ENCODE peak calls at places on chromosome 20, in seven cellular contexts. One of them, this sample, is unnamed.

GRCh38 chr20:46751856-46752255 is 42.4 kb downstream of the SLC2A10 start:
- DNase-seq in activated T-helper 1 cell treated with anti-CD3 and anti-CD28 coated beads, Interleukin-12 subunit alpha, Interleukin-12 subunit beta, Interleukin-2, Interleukin-4 antibody, amounts not matched to agents 30 ng/mL and 10 ng/mL and 1 ng/mL, durations not matched to agents 14 hours and 24 hours and 36 hours: no peak
- DNase-seq in activated naive CD4-positive, alpha-beta T cell treated with anti-CD3 and anti-CD28 coated beads, Interleukin-2, amount 10 ng/mL, durations not matched to agents 7 days and 5 days: no peak
- DNase-seq in suprapubic skin: no peak
- DNase-seq in ecto neural progenitor cell: no peak
- DNase-seq in choroid plexus epithelial cell: no peak
- DNase-seq in GM04504: no peak
- DNase-seq in this sample: no peak

GRCh38 chr20:24938498-24938897 is 10.6 kb upstream of the CST7 start:
- DNase-seq in activated T-helper 1 cell treated with anti-CD3 and anti-CD28 coated beads, Interleukin-12 subunit alpha, Interleukin-12 subunit beta, Interleukin-2, Interleukin-4 antibody, amounts not matched to agents 30 ng/mL and 10 ng/mL and 1 ng/mL, durations not matched to agents 14 hours and 24 hours and 36 hours: no peak
- DNase-seq in activated naive CD4-positive, alpha-beta T cell treated with anti-CD3 and anti-CD28 coated beads, Interleukin-2, amount 10 ng/mL, durations not matched to agents 7 days and 5 days: no peak
- DNase-seq in suprapubic skin: no peak
- DNase-seq in ecto neural progenitor cell: peak; percentile 30
- DNase-seq in choroid plexus epithelial cell: no peak
- DNase-seq in GM04504: no peak
- DNase-seq in this sample: no peak

GRCh38 chr20:4625687-4626086 is 96.0 kb upstream of the PRND start:
- DNase-seq in activated T-helper 1 cell treated with anti-CD3 and anti-CD28 coated beads, Interleukin-12 subunit alpha, Interleukin-12 subunit beta, Interleukin-2, Interleukin-4 antibody, amounts not matched to agents 30 ng/mL and 10 ng/mL and 1 ng/mL, durations not matched to agents 14 hours and 24 hours and 36 hours: no peak
- DNase-seq in activated naive CD4-positive, alpha-beta T cell treated with anti-CD3 and anti-CD28 coated beads, Interleukin-2, amount 10 ng/mL, durations not matched to agents 7 days and 5 days: no peak
- DNase-seq in suprapubic skin: no peak
- DNase-seq in ecto neural progenitor cell: no peak
- DNase-seq in choroid plexus epithelial cell: no peak
- DNase-seq in GM04504: no peak
- DNase-seq in this sample: no peak

GRCh38 chr20:43988451-43988850 is 73.8 kb downstream of the TOX2 start:
- DNase-seq in activated T-helper 1 cell treated with anti-CD3 and anti-CD28 coated beads, Interleukin-12 subunit alpha, Interleukin-12 subunit beta, Interleukin-2, Interleukin-4 antibody, amounts not matched to agents 30 ng/mL and 10 ng/mL and 1 ng/mL, durations not matched to agents 14 hours and 24 hours and 36 hours: no peak
- DNase-seq in activated naive CD4-positive, alpha-beta T cell treated with anti-CD3 and anti-CD28 coated beads, Interleukin-2, amount 10 ng/mL, durations not matched to agents 7 days and 5 days: no peak
- DNase-seq in suprapubic skin: peak; percentile 7
- DNase-seq in ecto neural progenitor cell: no peak
- DNase-seq in choroid plexus epithelial cell: no peak
- DNase-seq in GM04504: no peak
- DNase-seq in this sample: no peak

GRCh38 chr20:9093203-9093962 is 24.5 kb downstream of the PLCB4 start:
- DNase-seq in activated T-helper 1 cell treated with anti-CD3 and anti-CD28 coated beads, Interleukin-12 subunit alpha, Interleukin-12 subunit beta, Interleukin-2, Interleukin-4 antibody, amounts not matched to agents 30 ng/mL and 10 ng/mL and 1 ng/mL, durations not matched to agents 14 hours and 24 hours and 36 hours: no peak
- DNase-seq in activated naive CD4-positive, alpha-beta T cell treated with anti-CD3 and anti-CD28 coated beads, Interleukin-2, amount 10 ng/mL, durations not matched to agents 7 days and 5 days: no peak
- DNase-seq in suprapubic skin: no peak
- DNase-seq in ecto neural progenitor cell: no peak
- DNase-seq in choroid plexus epithelial cell: no peak
- DNase-seq in GM04504: no peak
- DNase-seq in this sample: no peak

GRCh38 chr20:63183422-63184146 is 32.3 kb downstream of the YTHDF1 start:
- DNase-seq in activated T-helper 1 cell treated with anti-CD3 and anti-CD28 coated beads, Interleukin-12 subunit alpha, Interleukin-12 subunit beta, Interleukin-2, Interleukin-4 antibody, amounts not matched to agents 30 ng/mL and 10 ng/mL and 1 ng/mL, durations not matched to agents 14 hours and 24 hours and 36 hours: peak; percentile 16
- DNase-seq in activated naive CD4-positive, alpha-beta T cell treated with anti-CD3 and anti-CD28 coated beads, Interleukin-2, amount 10 ng/mL, durations not matched to agents 7 days and 5 days: peak; percentile 70
- DNase-seq in suprapubic skin: no peak
- DNase-seq in ecto neural progenitor cell: peak; percentile 77
- DNase-seq in choroid plexus epithelial cell: peak; percentile 39
- DNase-seq in GM04504: no peak
- DNase-seq in this sample: no peak

GRCh38 chr20:32574296-32575226 is 10.6 kb downstream of the NOL4L start:
- DNase-seq in activated T-helper 1 cell treated with anti-CD3 and anti-CD28 coated beads, Interleukin-12 subunit alpha, Interleukin-12 subunit beta, Interleukin-2, Interleukin-4 antibody, amounts not matched to agents 30 ng/mL and 10 ng/mL and 1 ng/mL, durations not matched to agents 14 hours and 24 hours and 36 hours: peak; percentile 8
- DNase-seq in activated naive CD4-positive, alpha-beta T cell treated with anti-CD3 and anti-CD28 coated beads, Interleukin-2, amount 10 ng/mL, durations not matched to agents 7 days and 5 days: no peak
- DNase-seq in suprapubic skin: no peak
- DNase-seq in ecto neural progenitor cell: no peak
- DNase-seq in choroid plexus epithelial cell: peak; percentile 99
- DNase-seq in GM04504: peak; percentile 41
- DNase-seq in this sample: no peak

GRCh38 chr20:13183005-13183404 is 38.1 kb upstream of the ISM1 start:
- DNase-seq in activated T-helper 1 cell treated with anti-CD3 and anti-CD28 coated beads, Interleukin-12 subunit alpha, Interleukin-12 subunit beta, Interleukin-2, Interleukin-4 antibody, amounts not matched to agents 30 ng/mL and 10 ng/mL and 1 ng/mL, durations not matched to agents 14 hours and 24 hours and 36 hours: no peak
- DNase-seq in activated naive CD4-positive, alpha-beta T cell treated with anti-CD3 and anti-CD28 coated beads, Interleukin-2, amount 10 ng/mL, durations not matched to agents 7 days and 5 days: no peak
- DNase-seq in suprapubic skin: no peak
- DNase-seq in ecto neural progenitor cell: no peak
- DNase-seq in choroid plexus epithelial cell: no peak
- DNase-seq in GM04504: no peak
- DNase-seq in this sample: no peak

GRCh38 chr20:34559311-34560140 is 1.0 kb downstream of the MAP1LC3A start:
- DNase-seq in activated T-helper 1 cell treated with anti-CD3 and anti-CD28 coated beads, Interleukin-12 subunit alpha, Interleukin-12 subunit beta, Interleukin-2, Interleukin-4 antibody, amounts not matched to agents 30 ng/mL and 10 ng/mL and 1 ng/mL, durations not matched to agents 14 hours and 24 hours and 36 hours: no peak
- DNase-seq in activated naive CD4-positive, alpha-beta T cell treated with anti-CD3 and anti-CD28 coated beads, Interleukin-2, amount 10 ng/mL, durations not matched to agents 7 days and 5 days: no peak
- DNase-seq in suprapubic skin: no peak
- DNase-seq in ecto neural progenitor cell: no peak
- DNase-seq in choroid plexus epithelial cell: peak; percentile 52
- DNase-seq in GM04504: no peak
- DNase-seq in this sample: no peak

GRCh38 chr20:11372831-11373230 is 544.9 kb upstream of the BTBD3 start:
- DNase-seq in activated T-helper 1 cell treated with anti-CD3 and anti-CD28 coated beads, Interleukin-12 subunit alpha, Interleukin-12 subunit beta, Interleukin-2, Interleukin-4 antibody, amounts not matched to agents 30 ng/mL and 10 ng/mL and 1 ng/mL, durations not matched to agents 14 hours and 24 hours and 36 hours: no peak
- DNase-seq in activated naive CD4-positive, alpha-beta T cell treated with anti-CD3 and anti-CD28 coated beads, Interleukin-2, amount 10 ng/mL, durations not matched to agents 7 days and 5 days: no peak
- DNase-seq in suprapubic skin: no peak
- DNase-seq in ecto neural progenitor cell: no peak
- DNase-seq in choroid plexus epithelial cell: no peak
- DNase-seq in GM04504: no peak
- DNase-seq in this sample: no peak

GRCh38 chr20:58045156-58045555 is 183.3 kb downstream of the ANKRD60 start:
- DNase-seq in activated T-helper 1 cell treated with anti-CD3 and anti-CD28 coated beads, Interleukin-12 subunit alpha, Interleukin-12 subunit beta, Interleukin-2, Interleukin-4 antibody, amounts not matched to agents 30 ng/mL and 10 ng/mL and 1 ng/mL, durations not matched to agents 14 hours and 24 hours and 36 hours: no peak
- DNase-seq in activated naive CD4-positive, alpha-beta T cell treated with anti-CD3 and anti-CD28 coated beads, Interleukin-2, amount 10 ng/mL, durations not matched to agents 7 days and 5 days: no peak
- DNase-seq in suprapubic skin: no peak
- DNase-seq in ecto neural progenitor cell: no peak
- DNase-seq in choroid plexus epithelial cell: no peak
- DNase-seq in GM04504: no peak
- DNase-seq in this sample: peak; percentile 37

GRCh38 chr20:63114693-63115069 is 101.2 kb downstream of the YTHDF1 start:
- DNase-seq in activated T-helper 1 cell treated with anti-CD3 and anti-CD28 coated beads, Interleukin-12 subunit alpha, Interleukin-12 subunit beta, Interleukin-2, Interleukin-4 antibody, amounts not matched to agents 30 ng/mL and 10 ng/mL and 1 ng/mL, durations not matched to agents 14 hours and 24 hours and 36 hours: no peak
- DNase-seq in activated naive CD4-positive, alpha-beta T cell treated with anti-CD3 and anti-CD28 coated beads, Interleukin-2, amount 10 ng/mL, durations not matched to agents 7 days and 5 days: no peak
- DNase-seq in suprapubic skin: peak; percentile 40
- DNase-seq in ecto neural progenitor cell: no peak
- DNase-seq in choroid plexus epithelial cell: no peak
- DNase-seq in GM04504: no peak
- DNase-seq in this sample: peak; percentile 11

GRCh38 chr20:62936996-62937352 is 973 bp upstream of the GID8 start:
- DNase-seq in activated T-helper 1 cell treated with anti-CD3 and anti-CD28 coated beads, Interleukin-12 subunit alpha, Interleukin-12 subunit beta, Interleukin-2, Interleukin-4 antibody, amounts not matched to agents 30 ng/mL and 10 ng/mL and 1 ng/mL, durations not matched to agents 14 hours and 24 hours and 36 hours: no peak
- DNase-seq in activated naive CD4-positive, alpha-beta T cell treated with anti-CD3 and anti-CD28 coated beads, Interleukin-2, amount 10 ng/mL, durations not matched to agents 7 days and 5 days: no peak
- DNase-seq in suprapubic skin: no peak
- DNase-seq in ecto neural progenitor cell: no peak
- DNase-seq in choroid plexus epithelial cell: peak; percentile 77
- DNase-seq in GM04504: no peak
- DNase-seq in this sample: no peak

GRCh38 chr20:57867807-57868206 is 158.0 kb upstream of the PMEPA1 start:
- DNase-seq in activated T-helper 1 cell treated with anti-CD3 and anti-CD28 coated beads, Interleukin-12 subunit alpha, Interleukin-12 subunit beta, Interleukin-2, Interleukin-4 antibody, amounts not matched to agents 30 ng/mL and 10 ng/mL and 1 ng/mL, durations not matched to agents 14 hours and 24 hours and 36 hours: no peak
- DNase-seq in activated naive CD4-positive, alpha-beta T cell treated with anti-CD3 and anti-CD28 coated beads, Interleukin-2, amount 10 ng/mL, durations not matched to agents 7 days and 5 days: no peak
- DNase-seq in suprapubic skin: no peak
- DNase-seq in ecto neural progenitor cell: no peak
- DNase-seq in choroid plexus epithelial cell: no peak
- DNase-seq in GM04504: no peak
- DNase-seq in this sample: no peak

GRCh38 chr20:62117658-62118057 is 4.6 kb upstream of the LSM14B start:
- DNase-seq in activated T-helper 1 cell treated with anti-CD3 and anti-CD28 coated beads, Interleukin-12 subunit alpha, Interleukin-12 subunit beta, Interleukin-2, Interleukin-4 antibody, amounts not matched to agents 30 ng/mL and 10 ng/mL and 1 ng/mL, durations not matched to agents 14 hours and 24 hours and 36 hours: peak; percentile 58
- DNase-seq in activated naive CD4-positive, alpha-beta T cell treated with anti-CD3 and anti-CD28 coated beads, Interleukin-2, amount 10 ng/mL, durations not matched to agents 7 days and 5 days: peak; percentile 88
- DNase-seq in suprapubic skin: no peak
- DNase-seq in ecto neural progenitor cell: no peak
- DNase-seq in choroid plexus epithelial cell: no peak
- DNase-seq in GM04504: no peak
- DNase-seq in this sample: no peak

This sample was measured in Right ventricle myocardium inferior.